ENCODE peak calls at places on chromosome 1, in ten cellular contexts. X is A549, Y is tibial artery, V is left lung, B is H1, P is psoas muscle, F is astrocyte, E is colonic mucosa, D is right cardiac atrium, Z is adrenal gland. L is an unnamed sample. For H3K4me1, the result is how much of the 10 kb centered on the place peaks cover.

GRCh38 chr1:108327534-108328462 is 83.9 kb upstream of the NBPF4 start:
- DNase-seq in V (peak), B (peak), D (no peak), Z (no peak), Y (no peak), X (peak), P (no peak), F (no peak), E (no peak), L (no peak)

GRCh38 chr1:150981805-150982712 is at the start of gene ANXA9:
- DNase-seq in E (peak), D (no peak), F (no peak), Y (no peak), P (no peak), Z (no peak), V (no peak), X (no peak), B (peak), L (no peak)

GRCh38 chr1:20250346-20250989 is 40.2 kb upstream of the VWA5B1 start:
- DNase-seq in F (no peak), E (peak), P (no peak), Y (no peak), Z (peak), B (no peak), X (peak), D (peak), V (no peak), L (no peak)

GRCh38 chr1:41387667-41388091 is 26.4 kb downstream of the FOXO6 start:
- DNase-seq in V (no peak), B (peak), P (peak), D (peak), X (no peak), F (peak), Y (peak), E (peak), Z (peak), L (peak)

GRCh38 chr1:75136921-75137641 is 2.9 kb downstream of the LHX8 start:
- DNase-seq in X (peak), B (peak), P (no peak), V (peak), F (no peak), E (no peak), Z (no peak), Y (no peak), D (no peak), L (no peak)

GRCh38 chr1:60280764-60281278 is 207.3 kb upstream of the C1orf87 start:
- DNase-seq in X (no peak), E (no peak), B (no peak), Z (no peak), F (no peak), P (no peak), V (no peak), D (no peak), Y (no peak), L (no peak)

GRCh38 chr1:117860906-117861610 is 68.4 kb downstream of the GDAP2 start:
- DNase-seq in Z (no peak), V (no peak), P (no peak), D (no peak), E (no peak), F (peak), Y (no peak), X (no peak), B (no peak), L (no peak)

GRCh38 chr1:209607102-209607794 is 23.7 kb downstream of the CAMK1G start:
- DNase-seq in Z (peak), D (no peak), Y (no peak), E (no peak), P (no peak), B (no peak), V (no peak), X (peak), F (peak), L (no peak)

GRCh38 chr1:2307943-2308342 is 79.8 kb downstream of the SKI start:
- DNase-seq in P (no peak), B (no peak), Z (no peak), X (no peak), V (no peak), Y (no peak), E (no peak), D (no peak), F (no peak), L (no peak)

GRCh38 chr1:209742409-209743144 is 13.3 kb upstream of the TRAF3IP3 start:
- DNase-seq in Y (no peak), Z (no peak), X (no peak), P (no peak), D (no peak), B (no peak), V (no peak), F (peak), E (no peak), L (no peak)

GRCh38 chr1:20440785-20441200 is 45.2 kb downstream of the CAMK2N1 start:
- DNase-seq in X (peak), Z (peak), P (peak), F (peak), E (peak), V (no peak), B (peak), D (peak), Y (no peak), L (peak)

GRCh38 chr1:196105901-196106300 is 502.3 kb downstream of the KCNT2 start:
- DNase-seq in P (no peak), F (peak), Z (no peak), V (no peak), B (no peak), E (no peak), X (no peak), Y (no peak), D (no peak), L (no peak)

GRCh38 chr1:205368478-205368877 is 11.8 kb upstream of the KLHDC8A start:
- DNase-seq in Z (no peak), Y (no peak), B (no peak), E (no peak), D (no peak), F (no peak), V (no peak), P (no peak), X (no peak), L (no peak)

GRCh38 chr1:234915923-234916675 is 212.5 kb downstream of the TOMM20 start:
- DNase-seq in P (peak), Z (no peak), F (no peak), Y (peak), X (no peak), E (no peak), V (no peak), B (no peak), D (no peak), L (no peak)
- H3K4me3 ChIP-seq in P (no peak), Z (no peak), F (no peak), Y (no peak), X (no peak), E (no peak), V (no peak), B (no peak), D (no peak), L (no peak)

GRCh38 chr1:152162826-152163463 is 3.9 kb upstream of the RPTN start:
- DNase-seq in Z (no peak), P (no peak), E (no peak), V (no peak), B (no peak), D (no peak), Y (no peak), F (peak), X (peak), L (no peak)
- H3K4me1 ChIP-seq in Z (under half), P (under half), E (under half), V (under half), B (under half), D (under half), Y (under half), F (under half), X (under half), L (under half)

GRCh38 chr1:14499312-14500040 is 99.0 kb upstream of the KAZN start:
- DNase-seq in P (no peak), V (no peak), Z (no peak), F (no peak), X (no peak), Y (no peak), B (no peak), E (no peak), D (no peak), L (no peak)
- H3K27ac ChIP-seq in P (no peak), V (no peak), Z (no peak), F (no peak), X (no peak), Y (no peak), B (no peak), E (no peak), D (no peak), L (no peak)

DNA sequence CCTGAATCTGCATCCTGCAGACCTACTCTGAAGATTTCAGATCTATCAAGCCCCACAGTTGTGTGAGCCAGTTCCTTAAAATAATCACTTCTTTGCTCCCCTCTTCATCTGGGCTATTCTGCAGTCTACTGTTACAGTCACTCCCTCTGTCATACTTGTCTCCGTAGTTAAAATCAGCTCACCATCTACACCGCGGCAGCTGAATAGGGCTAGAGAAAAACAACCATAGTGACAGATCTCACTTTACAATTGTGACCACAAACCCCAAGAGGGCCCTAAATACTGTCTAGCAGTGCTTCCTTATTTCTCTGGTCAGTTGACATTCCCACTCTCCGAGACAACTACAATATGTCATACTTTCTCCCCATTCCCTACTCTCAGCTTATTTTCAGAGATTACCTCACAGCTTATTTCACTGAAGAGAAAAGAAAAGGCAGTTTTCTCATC is 12.9 kb downstream of the DESI2 start:
- DNase-seq in X (no peak), P (no peak), Z (no peak), E (no peak), F (peak), D (no peak), V (no peak), B (no peak), Y (no peak), L (no peak)
- H3K4me3 ChIP-seq in X (no peak), P (peak), Z (no peak), E (no peak), F (no peak), D (no peak), V (no peak), B (no peak), Y (no peak), L (no peak)

DNA sequence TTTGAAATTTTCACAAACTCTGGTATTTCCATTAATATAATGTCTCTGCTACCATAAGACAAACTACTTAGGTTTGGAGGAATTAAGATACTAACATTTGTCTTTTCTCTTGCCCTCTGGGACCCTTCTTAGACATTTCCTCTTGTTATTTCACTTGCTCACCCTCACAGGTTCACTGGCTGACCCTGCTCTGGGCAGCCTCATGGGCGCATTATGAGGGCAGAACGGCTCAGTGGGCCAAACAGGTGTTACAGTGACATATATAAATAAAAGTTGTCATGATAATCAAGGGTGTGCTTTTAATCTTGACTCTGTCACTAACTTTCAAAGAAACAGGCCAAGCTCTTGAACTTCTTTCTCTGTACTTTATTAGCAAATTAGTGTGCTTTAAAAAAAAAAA is 46.5 kb downstream of the ZNHIT6 start:
- DNase-seq in F (no peak), V (peak), B (no peak), Z (no peak), P (no peak), Y (no peak), E (no peak), D (no peak), X (peak), L (no peak)
- H3K4me1 ChIP-seq in F (under half), V (under half), B (under half), Z (under half), P (under half), Y (under half), E (under half), D (under half), X (under half), L (under half)

DNA sequence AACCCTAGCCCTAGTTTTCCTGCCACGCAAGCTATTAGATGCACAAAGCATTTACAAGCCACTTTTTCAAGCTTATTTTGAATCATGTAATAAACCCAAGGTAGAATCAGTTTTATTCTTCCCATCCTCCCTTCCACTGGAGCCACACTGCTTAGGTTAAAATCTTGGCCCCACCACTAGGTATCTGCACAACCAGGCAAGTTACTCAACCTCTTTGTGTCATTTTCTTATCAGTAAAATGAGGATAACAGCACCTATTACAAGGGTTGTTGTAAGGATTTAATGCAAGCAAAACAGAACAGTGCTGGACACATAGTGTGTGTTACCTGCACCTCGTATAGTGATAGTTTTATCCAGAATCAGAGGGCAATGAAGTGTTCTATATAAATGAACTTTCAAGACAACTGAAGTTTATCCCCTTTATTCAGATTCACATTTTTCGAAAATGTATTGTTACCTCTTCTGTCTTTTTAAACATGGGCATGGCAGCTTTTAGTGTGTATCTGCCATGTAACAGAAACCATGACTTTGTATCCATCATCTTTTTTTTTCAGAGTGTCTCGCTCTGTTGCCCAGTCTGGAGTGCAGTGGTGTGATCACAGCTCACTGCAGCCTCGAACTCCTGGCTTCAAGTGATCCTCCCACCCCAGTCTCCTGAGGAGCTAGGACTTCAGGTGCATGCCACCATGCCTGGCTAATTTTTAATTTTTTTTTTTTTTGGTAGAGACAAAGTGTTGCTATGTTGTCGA is 17.2 kb upstream of the TTC39A start:
- DNase-seq in E (no peak), F (no peak), Z (peak), V (no peak), P (no peak), B (peak), X (no peak), Y (no peak), D (no peak), L (no peak)
- H3K27ac ChIP-seq in E (no peak), F (no peak), Z (no peak), V (no peak), P (no peak), B (no peak), X (no peak), Y (no peak), D (no peak), L (no peak)

DNA sequence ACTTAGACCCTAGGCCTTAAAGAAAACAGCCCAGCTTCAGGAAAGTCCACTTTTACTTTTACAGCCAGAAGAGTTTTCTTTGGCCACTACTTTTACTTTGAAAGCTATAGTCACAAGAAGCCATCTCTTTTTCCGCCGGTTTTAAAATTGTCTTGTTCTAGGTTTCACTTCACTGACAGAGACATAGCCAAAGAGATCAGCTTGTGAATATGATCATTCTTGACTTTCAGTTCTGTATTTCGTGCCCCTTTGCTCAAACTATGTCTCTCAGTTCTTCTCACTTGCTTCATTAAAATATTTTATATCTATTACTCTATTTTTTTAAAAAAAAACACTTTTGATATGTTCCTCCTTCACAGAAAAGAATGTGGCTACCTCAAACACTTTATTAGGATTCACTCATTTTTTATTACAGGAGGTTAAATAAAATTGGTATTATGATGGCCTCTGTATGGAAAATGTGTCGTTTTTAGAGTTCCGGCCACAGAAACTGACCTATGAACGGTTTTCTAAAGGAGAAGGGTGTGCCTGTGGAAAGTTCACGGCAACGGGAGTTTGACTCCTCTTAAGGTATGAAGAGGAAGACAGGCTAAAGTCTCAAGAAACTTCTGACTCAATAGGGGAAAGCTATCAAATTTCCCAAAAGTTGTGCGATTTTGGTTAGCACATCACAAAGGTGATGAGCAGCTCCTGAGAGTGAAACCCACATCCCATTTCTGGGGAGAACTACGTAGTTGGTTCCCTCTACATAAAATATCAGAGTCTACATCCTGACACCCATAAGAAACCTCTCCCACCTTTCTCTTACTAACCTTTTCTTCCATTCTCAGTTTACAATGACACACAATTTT is 1.2 kb downstream of the MCOLN2 start:
- DNase-seq in Z (no peak), E (no peak), B (no peak), V (no peak), P (no peak), D (no peak), X (no peak), F (no peak), Y (no peak), L (no peak)
- H3K4me3 ChIP-seq in Z (peak), E (peak), B (peak), V (no peak), P (no peak), D (no peak), X (no peak), F (no peak), Y (no peak), L (no peak)

DNA sequence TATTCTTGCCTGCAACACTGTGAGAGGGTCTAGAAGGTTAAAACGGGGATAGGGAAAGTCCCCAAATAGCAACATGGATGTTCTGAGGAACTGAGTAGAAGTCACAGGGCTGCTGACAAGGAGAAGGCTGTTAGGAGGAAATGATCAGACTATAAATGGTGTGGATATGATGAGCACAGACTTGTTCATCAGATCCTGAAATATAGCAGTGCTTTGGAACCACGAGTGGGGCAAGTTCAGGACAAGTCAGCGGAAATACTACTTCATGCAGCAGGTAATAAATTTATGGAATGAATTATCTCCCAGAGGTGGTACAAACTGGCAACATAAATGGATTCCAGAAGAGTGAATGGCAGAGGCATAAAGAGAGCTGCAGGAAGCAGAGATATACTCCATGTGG is 3.2 kb upstream of the KIAA0040 start:
- DNase-seq in P (no peak), Z (no peak), X (no peak), B (no peak), V (no peak), Y (no peak), E (no peak), D (no peak), F (no peak), L (no peak)
- H3K4me1 ChIP-seq in P (under half), Z (under half), X (under half), B (under half), V (under half), Y (under half), E (under half), D (under half), F (under half), L (under half)